ENCODE peak calls at places on chromosomes 4 and X, in six cellular contexts. Q is GM12891, S is lower leg skin, X is thyroid gland, K is vagina, E is suprapubic skin. R is an unnamed sample.

GRCh38 chrX:139094671-139095592 is 383.4 kb upstream of the FGF13 start:
- DNase-seq in Q (no peak), S (no peak), X (no peak), K (no peak), E (no peak), R (no peak)

GRCh38 chrX:44975666-44976263 is 102.8 kb downstream of the KDM6A start:
- DNase-seq in Q (no peak), S (no peak), X (no peak), K (no peak), E (no peak), R (no peak)

GRCh38 chrX:7093305-7093704 is 54.2 kb upstream of the STS start:
- DNase-seq in Q (no peak), S (no peak), X (no peak), K (no peak), E (no peak), R (no peak)

GRCh38 chrX:128517691-128518090 is 465.5 kb upstream of the ACTRT1 start:
- DNase-seq in Q (no peak), S (no peak), X (no peak), K (no peak), E (no peak), R (no peak)

GRCh38 chrX:71225661-71226060 is 2.6 kb downstream of the GJB1 start:
- DNase-seq in Q (no peak), S (no peak), X (no peak), K (no peak), E (no peak), R (no peak)

GRCh38 chr4:57926311-57926710 is 816.1 kb upstream of the IGFBP7 start:
- DNase-seq in Q (no peak), S (no peak), X (no peak), K (no peak), E (no peak), R (no peak)

GRCh38 chr4:924107-925096 is 7.7 kb downstream of the GAK start:
- DNase-seq in Q (no peak), S (peak), X (no peak), K (no peak), E (peak), R (no peak)

GRCh38 chr4:63620271-63620670 is 789.0 kb downstream of the TECRL start:
- DNase-seq in Q (no peak), S (no peak), X (no peak), K (no peak), E (no peak), R (no peak)

GRCh38 chr4:70681730-70682129 is 6.6 kb upstream of the UTP3 start:
- DNase-seq in Q (no peak), S (no peak), X (no peak), K (no peak), E (no peak), R (no peak)

GRCh38 chrX:146615807-146616206 is 193.8 kb upstream of the CXorf51B start:
- DNase-seq in Q (no peak), S (no peak), X (no peak), K (no peak), E (no peak), R (no peak)

GRCh38 chrX:46750829-46751228 is 8.1 kb downstream of the SLC9A7 start:
- DNase-seq in Q (no peak), S (no peak), X (no peak), K (no peak), E (no peak), R (no peak)

GRCh38 chrX:72029473-72030411 is 102.0 kb downstream of the RTL5 start:
- DNase-seq in Q (no peak), S (peak), X (peak), K (peak), E (no peak), R (peak)

GRCh38 chrX:79366888-79367749 is at the start of gene ITM2A:
- DNase-seq in Q (no peak), S (peak), X (peak), K (no peak), E (peak), R (no peak)

GRCh38 chrX:42603016-42603415 is 174.9 kb downstream of the PPP1R2C start:
- DNase-seq in Q (no peak), S (no peak), X (no peak), K (no peak), E (no peak), R (no peak)

GRCh38 chr4:37825943-37826281 is 574 bp upstream of the PGM2 start:
- DNase-seq in Q (no peak), S (no peak), X (peak), K (no peak), E (no peak), R (no peak)

GRCh38 chr4:138199568-138200235 is 42.4 kb downstream of the SLC7A11 start:
- DNase-seq in Q (no peak), S (no peak), X (peak), K (no peak), E (no peak), R (no peak)

GRCh38 chr4:42708625-42709024 is 51.7 kb upstream of the ATP8A1 start:
- DNase-seq in Q (no peak), S (no peak), X (no peak), K (no peak), E (no peak), R (no peak)

GRCh38 chr4:106268731-106269272 is 47.2 kb downstream of the TBCK start:
- DNase-seq in Q (no peak), S (no peak), X (no peak), K (no peak), E (no peak), R (no peak)

GRCh38 chrX:27435031-27435430 is 28.1 kb downstream of the PPP4R3C start:
- DNase-seq in Q (no peak), S (no peak), X (no peak), K (no peak), E (no peak), R (no peak)

GRCh38 chr4:112312610-112313239 is 15.6 kb downstream of the ALPK1 start:
- DNase-seq in Q (no peak), S (no peak), X (no peak), K (no peak), E (no peak), R (no peak)

GRCh38 chr4:149781150-149781549 is 34.5 kb downstream of the IQCM start:
- DNase-seq in Q (no peak), S (no peak), X (no peak), K (no peak), E (no peak), R (no peak)

GRCh38 chr4:899556-899906 is 32.6 kb downstream of the GAK start:
- DNase-seq in Q (no peak), S (no peak), X (no peak), K (no peak), E (no peak), R (no peak)

GRCh38 chrX:140432328-140433025 is 72.4 kb downstream of the SOX3 start:
- DNase-seq in Q (no peak), S (no peak), X (peak), K (no peak), E (no peak), R (no peak)

GRCh38 chr4:20618010-20618409 is 82.2 kb upstream of the PACRGL start:
- DNase-seq in Q (no peak), S (peak), X (no peak), K (no peak), E (no peak), R (no peak)

GRCh38 chr4:52824603-52825310 is 37.4 kb upstream of the RASL11B start:
- DNase-seq in Q (no peak), S (no peak), X (peak), K (no peak), E (no peak), R (no peak)

GRCh38 chrX:39595977-39596376 is 501.8 kb downstream of the BCOR start:
- DNase-seq in Q (no peak), S (peak), X (no peak), K (no peak), E (no peak), R (no peak)

GRCh38 chrX:49876750-49877149 is 2.5 kb upstream of the USP27X start:
- DNase-seq in Q (peak), S (no peak), X (no peak), K (no peak), E (no peak), R (peak)

GRCh38 chrX:9864011-9864410 is 77.8 kb downstream of the SHROOM2 start:
- DNase-seq in Q (no peak), S (no peak), X (no peak), K (no peak), E (no peak), R (no peak)

GRCh38 chrX:107857815-107858214 is 32.1 kb downstream of the MID2 start:
- DNase-seq in Q (no peak), S (no peak), X (no peak), K (no peak), E (no peak), R (no peak)

GRCh38 chr4:163331629-163332360 is 601 bp downstream of the NPY1R start:
- DNase-seq in Q (peak), S (no peak), X (peak), K (no peak), E (no peak), R (no peak)

GRCh38 chrX:9848718-9849481 is 62.7 kb downstream of the SHROOM2 start:
- DNase-seq in Q (no peak), S (no peak), X (no peak), K (no peak), E (no peak), R (no peak)

GRCh38 chr4:15654556-15655222 is 468 bp downstream of the FBXL5 start:
- DNase-seq in Q (no peak), S (peak), X (peak), K (no peak), E (peak), R (peak)

GRCh38 chr4:186563761-186564160 is 8.4 kb upstream of the MTNR1A start:
- DNase-seq in Q (no peak), S (no peak), X (no peak), K (no peak), E (no peak), R (no peak)

GRCh38 chrX:48899078-48899410 is 1.3 kb downstream of the PQBP1 start:
- DNase-seq in Q (no peak), S (no peak), X (no peak), K (no peak), E (no peak), R (no peak)

GRCh38 chrX:33840176-33840575 is 291.9 kb downstream of the FAM47A start:
- DNase-seq in Q (no peak), S (no peak), X (peak), K (no peak), E (no peak), R (no peak)

GRCh38 chrX:141982296-141982695 is 78.6 kb downstream of the MAGEC1 start:
- DNase-seq in Q (no peak), S (no peak), X (no peak), K (no peak), E (no peak), R (no peak)

DNA sequence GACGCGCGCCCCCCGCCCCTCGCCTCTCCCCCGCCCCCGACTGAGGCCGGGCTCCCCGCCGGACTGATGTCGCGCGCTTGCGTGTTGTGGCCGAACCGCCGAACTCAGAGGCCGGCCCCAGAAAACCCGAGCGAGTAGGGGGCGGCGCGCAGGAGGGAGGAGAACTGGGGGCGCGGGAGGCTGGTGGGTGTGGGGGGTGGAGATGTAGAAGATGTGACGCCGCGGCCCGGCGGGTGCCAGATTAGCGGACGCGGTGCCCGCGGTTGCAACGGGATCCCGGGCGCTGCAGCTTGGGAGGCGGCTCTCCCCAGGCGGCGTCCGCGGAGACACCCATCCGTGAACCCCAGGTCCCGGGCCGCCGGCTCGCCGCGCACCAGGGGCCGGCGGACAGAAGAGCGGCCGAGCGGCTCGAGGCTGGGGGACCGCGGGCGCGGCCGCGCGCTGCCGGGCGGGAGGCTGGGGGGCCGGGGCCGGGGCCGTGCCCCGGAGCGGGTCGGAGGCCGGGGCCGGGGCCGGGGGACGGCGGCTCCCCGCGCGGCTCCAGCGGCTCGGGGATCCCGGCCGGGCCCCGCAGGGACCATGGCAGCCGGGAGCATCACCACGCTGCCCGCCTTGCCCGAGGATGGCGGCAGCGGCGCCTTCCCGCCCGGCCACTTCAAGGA is at the start of gene FGF2:
- DNase-seq in Q (peak), S (peak), X (peak), K (no peak), E (peak), R (no peak)
- TF ChIP-seq POLR2A in Q (no peak), S (no peak), X (no peak), K (no peak), E (peak), R (peak)

GRCh38 chr4:99894998-99895397 is 771 bp upstream of the LAMTOR3 start:
- DNase-seq in Q (no peak), S (no peak), X (peak), K (no peak), E (no peak), R (no peak)

GRCh38 chr4:99893029-99893428 is 1.2 kb downstream of the LAMTOR3 start:
- DNase-seq in Q (no peak), S (no peak), X (no peak), K (no peak), E (no peak), R (no peak)

GRCh38 chr4:99893991-99894981 is at the start of gene LAMTOR3:
- DNase-seq in Q (peak), S (peak), X (peak), K (peak), E (peak), R (peak)
- TF ChIP-seq POLR2A in Q (peak), S (no peak), X (no peak), K (no peak), E (peak), R (peak)

DNA sequence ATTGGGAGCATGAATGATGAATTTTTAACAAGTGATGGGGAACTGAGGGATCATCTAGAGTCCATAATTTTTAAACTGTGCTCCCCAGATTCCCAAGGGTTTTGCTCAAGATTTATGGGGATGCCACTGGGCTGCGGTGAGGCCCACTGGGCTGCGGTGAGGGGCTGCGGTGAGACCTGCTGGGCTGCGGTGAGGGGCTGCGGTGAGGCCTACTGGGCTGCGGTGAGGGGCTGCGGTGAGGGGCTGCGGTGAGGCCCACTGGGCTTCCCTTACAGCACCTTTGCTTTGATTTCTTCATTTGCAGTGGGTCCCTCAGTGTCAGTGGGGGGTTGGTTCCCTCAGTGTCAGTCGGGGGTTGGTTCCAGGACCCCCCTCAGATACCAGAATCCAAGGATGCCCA is 47.4 kb upstream of the ATOH1 start:
- DNase-seq in Q (no peak), S (no peak), X (no peak), K (no peak), E (no peak), R (no peak)
- TF ChIP-seq POLR2A in Q (no peak), S (no peak), X (no peak), K (no peak), E (no peak), R (no peak)

GRCh38 chrX:153971632-153972367 is at the start of gene HCFC1:
- DNase-seq in Q (peak), S (peak), X (peak), K (no peak), E (peak), R (peak)
- TF ChIP-seq POLR2A in Q (peak), S (no peak), X (no peak), K (no peak), E (no peak), R (peak)

GRCh38 chr4:94759767-94760211 is 2.0 kb downstream of the BMPR1B start:
- DNase-seq in Q (no peak), S (no peak), X (no peak), K (no peak), E (no peak), R (no peak)

GRCh38 chr4:94758141-94758699 is 465 bp downstream of the BMPR1B start:
- DNase-seq in Q (peak), S (no peak), X (peak), K (no peak), E (no peak), R (no peak)

GRCh38 chr4:94758700-94759399 is 1.1 kb downstream of the BMPR1B start:
- DNase-seq in Q (no peak), S (no peak), X (peak), K (no peak), E (no peak), R (no peak)

GRCh38 chr4:94762326-94762725 is 4.6 kb downstream of the BMPR1B start:
- DNase-seq in Q (no peak), S (no peak), X (no peak), K (no peak), E (no peak), R (no peak)

DNA sequence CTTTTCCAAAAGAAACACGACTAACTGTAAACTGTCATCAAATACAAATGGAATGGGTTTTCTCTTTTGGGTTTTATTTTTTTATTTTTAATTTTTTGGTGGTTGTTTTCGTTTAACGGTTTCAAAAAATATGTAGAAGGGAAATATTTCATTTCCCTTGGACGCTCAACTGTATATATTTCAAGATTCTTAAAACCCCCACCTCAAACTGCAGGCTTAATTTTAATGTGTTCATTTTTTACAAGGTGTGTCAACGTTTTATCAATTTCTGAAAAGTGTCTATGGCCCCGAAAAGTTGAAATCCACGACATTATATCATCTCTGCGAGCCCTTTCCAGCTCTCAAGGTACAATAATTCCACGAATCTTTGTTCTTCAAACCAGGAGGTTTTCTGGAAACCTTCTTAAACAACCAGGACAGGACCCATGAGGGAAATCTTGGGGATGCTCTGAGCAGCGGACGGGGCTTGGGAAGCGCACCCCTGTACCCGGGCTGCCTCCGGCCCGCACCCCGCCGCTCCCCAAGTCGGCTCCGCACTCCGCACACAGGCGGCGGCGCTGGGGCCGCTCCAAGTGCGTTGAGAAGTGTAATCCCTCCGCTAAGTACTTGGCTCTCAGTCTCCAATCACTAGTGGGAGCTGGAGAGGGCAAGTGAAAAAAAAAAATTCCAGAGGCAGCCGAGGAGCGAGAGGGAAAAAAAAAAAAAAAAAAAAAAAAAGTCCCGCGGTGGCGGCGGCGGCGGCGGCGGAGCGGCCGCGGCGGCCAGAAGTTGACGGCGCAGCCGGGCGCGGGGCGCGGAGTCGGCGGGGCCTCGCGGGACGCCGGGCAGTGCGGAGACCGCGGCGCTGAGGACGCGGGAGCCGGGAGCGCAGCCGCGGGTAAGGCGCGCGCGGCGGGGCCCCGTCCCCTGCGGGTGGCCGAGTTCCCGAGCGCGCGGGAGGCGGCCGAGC is at the start of gene BMPR1B:
- DNase-seq in Q (no peak), S (no peak), X (peak), K (no peak), E (no peak), R (no peak)
- TF ChIP-seq POLR2A in Q (no peak), S (no peak), X (no peak), K (no peak), E (no peak), R (no peak)